ENCODE peak calls at places on chromosomes 12 and 14, in six cellular contexts. J is GM23338, Q is cardiac muscle cell, C is uterus, A is gastrocnemius medialis, V is NT2/D1. I is an unnamed sample.

GRCh38 chr12:76588881-76589565 is 29.5 kb upstream of the OSBPL8 start:
- DNase-seq in J (no peak), Q (no peak), C (no peak), A (peak; percentile 64), V (no peak), I (no peak)

GRCh38 chr12:105291531-105291930 is 39.0 kb upstream of the C12orf75 start:
- DNase-seq in J (no peak), Q (no peak), C (no peak), A (no peak), V (no peak), I (no peak)

GRCh38 chr12:121015825-121016766 is at the start of gene C12orf43:
- DNase-seq in J (peak; percentile 98), Q (peak; percentile 97), C (peak; percentile 90), A (peak; percentile 88), V (peak; percentile 94), I (peak; percentile 90)

GRCh38 chr12:102480401-102480800 is at the start of gene IGF1:
- DNase-seq in J (peak; percentile 12), Q (no peak), C (no peak), A (no peak), V (no peak), I (no peak)

GRCh38 chr12:27434673-27435565 is 11.6 kb upstream of the SMCO2 start:
- DNase-seq in J (peak; percentile 12), Q (no peak), C (no peak), A (no peak), V (no peak), I (no peak)

GRCh38 chr14:21711360-21711961 is 37.8 kb upstream of the OR4E1 start:
- DNase-seq in J (peak; percentile 68), Q (peak; percentile 54), C (no peak), A (no peak), V (peak; percentile 6), I (peak; percentile 23)

GRCh38 chr12:124143726-124144125 is 151.2 kb upstream of the RFLNA start:
- DNase-seq in J (no peak), Q (no peak), C (no peak), A (no peak), V (no peak), I (no peak)

GRCh38 chr12:131105736-131106356 is 152.1 kb downstream of the ADGRD1 start:
- DNase-seq in J (no peak), Q (no peak), C (no peak), A (no peak), V (no peak), I (no peak)

GRCh38 chr14:31336646-31337045 is 83.7 kb downstream of the HEATR5A start:
- DNase-seq in J (no peak), Q (no peak), C (no peak), A (no peak), V (no peak), I (no peak)

GRCh38 chr14:69685217-69685616 is 73.8 kb downstream of the SUSD6 start:
- DNase-seq in J (no peak), Q (no peak), C (no peak), A (no peak), V (no peak), I (no peak)

GRCh38 chr12:55955800-55956508 is 9.9 kb downstream of the PMEL start:
- DNase-seq in J (peak; percentile 54), Q (no peak), C (no peak), A (no peak), V (no peak), I (peak; percentile 63)

GRCh38 chr12:51246254-51246853 is 7.7 kb downstream of the DAZAP2 start:
- DNase-seq in J (no peak), Q (no peak), C (no peak), A (no peak), V (no peak), I (peak; percentile 26)

GRCh38 chr12:19482551-19483109 is 43.3 kb downstream of the AEBP2 start:
- DNase-seq in J (peak; percentile 64), Q (peak; percentile 16), C (no peak), A (peak; percentile 15), V (no peak), I (peak; percentile 75)

GRCh38 chr14:89617142-89617460 is 200.1 kb upstream of the FOXN3 start:
- DNase-seq in J (no peak), Q (no peak), C (no peak), A (no peak), V (no peak), I (no peak)

GRCh38 chr12:54977155-54977554 is 7.4 kb downstream of the TESPA1 start:
- DNase-seq in J (no peak), Q (no peak), C (no peak), A (no peak), V (no peak), I (no peak)

GRCh38 chr12:95802482-95803264 is 12.1 kb upstream of the NTN4 start:
- DNase-seq in J (no peak), Q (no peak), C (no peak), A (no peak), V (no peak), I (no peak)

GRCh38 chr12:132500856-132501180 is 10.9 kb downstream of the FBRSL1 start:
- DNase-seq in J (no peak), Q (no peak), C (no peak), A (no peak), V (no peak), I (no peak)

GRCh38 chr12:132502149-132502881 is 12.4 kb downstream of the FBRSL1 start:
- DNase-seq in J (peak; percentile 78), Q (no peak), C (no peak), A (no peak), V (peak; percentile 50), I (peak; percentile 69)

GRCh38 chr12:132500137-132500855 is 10.3 kb downstream of the FBRSL1 start:
- DNase-seq in J (no peak), Q (no peak), C (no peak), A (no peak), V (no peak), I (no peak)

GRCh38 chr12:132502882-132503193 is 12.9 kb downstream of the FBRSL1 start:
- DNase-seq in J (no peak), Q (no peak), C (no peak), A (no peak), V (no peak), I (no peak)

DNA sequence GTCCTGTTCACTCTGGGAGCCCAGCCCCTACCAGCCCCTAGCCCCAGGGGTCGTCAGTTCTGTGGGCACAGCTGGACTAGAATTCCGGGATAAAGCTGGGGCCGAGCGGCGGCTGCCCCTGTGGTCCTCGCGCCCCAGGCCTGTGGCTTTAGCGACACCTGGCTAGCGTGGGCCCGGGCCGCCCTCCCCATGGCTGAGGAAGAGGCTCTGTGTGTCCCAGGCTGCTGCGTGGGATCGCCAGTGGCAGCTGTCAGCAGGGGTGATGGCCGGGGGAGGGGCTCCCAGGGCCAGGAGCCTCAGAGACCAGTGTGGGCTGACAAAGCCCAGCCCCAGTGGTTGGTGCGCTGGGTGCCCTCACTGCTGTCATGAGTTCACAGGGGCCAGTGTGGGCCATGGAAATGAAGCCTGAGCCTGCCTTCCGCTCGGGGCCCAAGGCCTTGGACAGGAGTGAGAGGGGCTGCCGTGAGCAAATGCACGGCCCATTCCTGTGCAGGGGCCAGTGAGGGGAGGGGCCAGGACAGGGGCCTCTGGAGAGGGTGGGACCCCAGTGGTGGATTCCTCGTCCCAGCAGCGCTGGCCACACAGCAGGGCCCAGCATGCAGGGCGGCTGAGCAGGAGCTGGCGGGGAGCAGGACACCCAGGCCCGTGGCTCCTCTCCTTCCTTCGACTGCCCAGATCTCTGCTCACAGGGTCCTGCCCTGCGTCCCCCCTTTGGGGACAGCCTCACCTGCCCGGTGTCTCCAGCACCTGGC is 11.4 kb downstream of the FBRSL1 start:
- DNase-seq in J (no peak), Q (peak; percentile 40), C (no peak), A (no peak), V (no peak), I (no peak)
- H3K4me1 ChIP-seq in J (peaks cover 12% of the 10 kb centered on the region), Q (peaks cover 31% of the 10 kb centered on the region), C (peaks cover 32% of the 10 kb centered on the region), A (peaks cover 93% of the 10 kb centered on the region), V (peaks cover 69% of the 10 kb centered on the region), I (peaks cover 79% of the 10 kb centered on the region)

DNA sequence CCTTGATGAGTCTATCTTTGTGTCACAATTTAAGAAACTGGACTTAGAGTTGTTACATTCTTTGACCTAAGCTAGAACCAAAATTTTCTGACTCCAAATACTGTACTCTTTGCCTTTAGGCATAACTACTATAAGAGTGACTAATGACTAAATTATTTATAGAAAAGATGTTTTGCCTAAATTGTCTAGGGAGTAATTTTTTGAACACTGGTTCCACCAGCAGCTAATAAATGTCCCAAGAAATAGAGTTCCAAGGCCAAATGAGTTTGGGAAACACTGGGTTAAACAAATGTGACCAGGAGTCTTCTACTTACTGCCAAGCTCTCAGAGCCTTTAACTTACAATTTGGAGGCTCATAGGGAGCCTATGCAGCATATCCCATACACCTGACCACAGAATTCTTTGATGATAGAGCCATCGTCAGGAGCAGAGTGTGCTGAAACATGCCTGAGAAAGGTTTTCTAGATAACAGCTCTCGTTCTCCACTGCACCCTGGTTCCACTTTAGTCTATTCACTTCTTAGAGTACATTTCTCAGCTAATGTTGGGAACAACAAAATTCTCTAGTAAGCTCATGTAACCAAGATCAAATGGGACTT is 215.9 kb upstream of the HMGA2 start:
- DNase-seq in J (no peak), Q (peak; percentile 22), C (no peak), A (no peak), V (no peak), I (no peak)
- H3K4me1 ChIP-seq in J (peaks cover 7% of the 10 kb centered on the region), Q (peaks cover 29% of the 10 kb centered on the region), C (no peaks in the 10 kb centered on the region), A (no peaks in the 10 kb centered on the region), V (no peaks in the 10 kb centered on the region), I (no peaks in the 10 kb centered on the region)

DNA sequence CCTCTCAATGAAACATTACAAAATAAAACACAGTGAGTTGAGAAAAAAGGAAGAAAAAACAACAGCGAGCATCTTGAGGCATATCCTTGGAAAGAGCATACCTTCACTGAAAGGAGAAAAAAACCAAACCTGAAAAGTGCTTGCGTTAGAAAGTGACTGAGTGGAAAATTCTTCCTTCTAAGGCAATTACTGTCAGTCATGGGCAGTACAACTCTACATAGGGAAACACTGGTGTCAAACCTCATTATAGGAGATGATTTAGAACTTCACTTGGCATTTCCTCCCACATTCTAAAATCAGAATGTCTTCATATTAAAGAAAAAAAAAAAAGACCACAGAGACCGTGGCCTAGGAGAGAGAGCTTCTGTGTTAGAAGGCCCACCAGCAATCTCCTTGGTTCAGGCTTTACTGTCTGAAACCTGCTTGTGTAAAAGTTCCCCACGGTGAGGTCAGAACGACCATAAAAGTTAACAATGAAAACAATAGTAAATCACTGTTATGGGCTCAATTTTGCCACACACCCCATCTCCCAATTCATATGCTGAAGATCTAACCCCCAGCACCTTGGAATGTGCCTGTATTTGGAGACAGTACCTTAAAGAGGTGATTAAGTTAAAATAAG is 91.1 kb upstream of the CRY1 start:
- DNase-seq in J (no peak), Q (no peak), C (no peak), A (no peak), V (no peak), I (no peak)
- H3K4me1 ChIP-seq in J (no peaks in the 10 kb centered on the region), Q (no peaks in the 10 kb centered on the region), C (no peaks in the 10 kb centered on the region), A (no peaks in the 10 kb centered on the region), V (peaks cover 4% of the 10 kb centered on the region), I (no peaks in the 10 kb centered on the region)

GRCh38 chr14:100078997-100079561 is 13.9 kb downstream of the EVL start:
- DNase-seq in J (peak; percentile 63), Q (no peak), C (no peak), A (no peak), V (no peak), I (no peak)
- H3K4me1 ChIP-seq in J (peaks cover 4% of the 10 kb centered on the region), Q (peaks cover 7% of the 10 kb centered on the region), C (peaks cover 4% of the 10 kb centered on the region), A (peaks cover 6% of the 10 kb centered on the region), V (peaks cover 2% of the 10 kb centered on the region), I (peaks cover 3% of the 10 kb centered on the region)